ENCODE peak calls at places on chromosome 12, in four cellular contexts. R is GM23248, T is mesenchymal stem cell, K is NT2/D1. S is an unnamed sample. For H3K27me3, the result is how much of the 10 kb centered on the place peaks cover.

GRCh38 chr12:85872497-85873091 is 1.5 kb upstream of the NTS start:
- DNase-seq in R (peak), T (peak), K (peak), S (peak)

GRCh38 chr12:85923767-85924331 is 49.8 kb downstream of the NTS start:
- DNase-seq in K (no peak), R (peak), T (peak), S (peak)

GRCh38 chr12:131901431-131902331 is 7.3 kb downstream of the ULK1 start:
- DNase-seq in R (no peak), T (no peak), K (no peak), S (no peak)

GRCh38 chr12:13071305-13072280 is 27.4 kb downstream of the FAM234B start:
- DNase-seq in K (no peak), T (no peak), R (no peak), S (no peak)

GRCh38 chr12:73892181-73892580 is 645.5 kb upstream of the ATXN7L3B start:
- DNase-seq in K (no peak), T (peak), R (no peak), S (peak)

GRCh38 chr12:2291182-2291832 is 238.5 kb downstream of the CACNA1C start:
- DNase-seq in T (peak), K (peak), R (peak), S (peak)

GRCh38 chr12:24991209-24992049 is 42.5 kb upstream of the BCAT1 start:
- DNase-seq in T (peak), K (peak), R (peak), S (peak)

GRCh38 chr12:4910502-4911315 is 1.0 kb downstream of the KCNA1 start:
- DNase-seq in K (no peak), R (peak), T (no peak), S (peak)

GRCh38 chr12:59023861-59024424 is 103.6 kb upstream of the LRIG3 start:
- DNase-seq in K (no peak), R (peak), T (no peak), S (no peak)

GRCh38 chr12:104677441-104678089 is 220.8 kb downstream of the CHST11 start:
- DNase-seq in K (no peak), T (no peak), R (no peak), S (no peak)

GRCh38 chr12:79665488-79665887 is 25.3 kb downstream of the PAWR start:
- DNase-seq in K (no peak), R (no peak), T (peak), S (no peak)

GRCh38 chr12:71447691-71448660 is 8.4 kb downstream of the LGR5 start:
- DNase-seq in T (peak), R (no peak), K (no peak), S (peak)

GRCh38 chr12:133203344-133204263 is 22.3 kb downstream of the ZNF268 start:
- DNase-seq in R (peak), K (no peak), T (no peak), S (no peak)

GRCh38 chr12:112939761-112940357 is 1.6 kb downstream of the OAS3 start:
- DNase-seq in R (no peak), K (no peak), T (no peak), S (no peak)

GRCh38 chr12:24795699-24796385 is 153.1 kb downstream of the BCAT1 start:
- DNase-seq in T (peak), R (no peak), K (no peak), S (no peak)

GRCh38 chr12:107622005-107622404 is 63.6 kb upstream of the PWP1 start:
- DNase-seq in K (peak), T (no peak), R (peak), S (peak)

GRCh38 chr12:31257784-31258183 is 68.2 kb downstream of the SINHCAF start:
- DNase-seq in R (no peak), T (no peak), K (no peak), S (no peak)

GRCh38 chr12:10163084-10163483 is 8.8 kb downstream of the OLR1 start:
- DNase-seq in T (no peak), K (no peak), R (no peak), S (no peak)

GRCh38 chr12:100229876-100230275 is 29.3 kb downstream of the ACTR6 start:
- DNase-seq in T (peak), R (peak), K (no peak), S (peak)

GRCh38 chr12:93979189-93979588 is 169.2 kb upstream of the PLXNC1 start:
- DNase-seq in K (no peak), R (peak), T (no peak), S (peak)

GRCh38 chr12:101459642-101460346 is 15.3 kb upstream of the SPIC start:
- DNase-seq in R (peak), K (no peak), T (peak), S (peak)

GRCh38 chr12:88665051-88665450 is 84.8 kb upstream of the KITLG start:
- DNase-seq in R (peak), T (peak), K (no peak), S (no peak)

GRCh38 chr12:124909831-124910560 is 4.5 kb downstream of the UBC start:
- DNase-seq in T (peak), K (no peak), R (peak), S (peak)

GRCh38 chr12:124906606-124907261 is 7.7 kb downstream of the UBC start:
- DNase-seq in R (peak), T (peak), K (peak), S (peak)

GRCh38 chr12:124901003-124901402 is 13.4 kb downstream of the UBC start:
- DNase-seq in K (no peak), T (peak), R (no peak), S (no peak)

GRCh38 chr12:124902916-124903315 is 11.5 kb downstream of the UBC start:
- DNase-seq in T (no peak), R (no peak), K (no peak), S (no peak)

DNA sequence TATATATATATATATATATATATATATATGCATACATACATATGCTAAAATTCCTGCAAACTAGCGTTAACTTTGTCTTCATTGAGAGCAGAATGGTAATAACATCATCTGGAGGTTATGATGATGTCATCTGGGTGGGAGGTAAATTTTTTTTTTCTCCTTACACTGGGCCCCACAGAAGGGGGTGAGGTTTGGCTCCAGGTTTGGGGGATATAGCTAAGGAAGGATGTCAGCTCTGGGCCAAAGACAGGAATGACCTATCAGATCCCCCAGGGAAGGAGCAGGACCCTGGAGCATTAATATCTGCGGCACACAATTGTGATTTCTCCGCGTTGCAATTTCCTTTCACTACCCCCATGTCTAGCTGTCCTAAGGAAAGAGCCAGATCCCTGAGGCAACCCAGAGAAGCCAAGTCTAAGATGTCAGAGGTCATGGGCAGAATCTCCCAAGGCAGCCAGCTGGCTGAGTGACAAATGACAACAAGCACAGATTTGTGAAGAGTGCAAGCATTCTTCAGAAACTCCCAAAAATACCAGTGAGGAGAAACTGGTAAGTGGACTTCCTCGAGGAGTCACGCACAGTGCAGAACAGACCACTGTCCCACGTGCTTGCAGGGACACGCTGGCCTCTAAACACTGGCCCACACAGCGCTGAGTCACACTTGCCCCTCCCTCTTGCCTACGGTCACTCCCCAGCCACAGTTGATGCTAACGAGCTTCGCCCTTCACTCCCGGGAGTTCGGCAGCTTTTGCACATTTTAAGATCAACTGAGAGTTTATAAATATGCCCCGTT is 9.9 kb downstream of the UBC start:
- DNase-seq in R (peak), K (no peak), T (peak), S (peak)
- H3K4me3 ChIP-seq in R (peak), K (no peak), T (peak), S (peak)

GRCh38 chr12:20508362-20508761 is 140.0 kb downstream of the PDE3A start:
- DNase-seq in K (no peak), T (no peak), R (peak), S (peak)

GRCh38 chr12:20510811-20511210 is 142.5 kb downstream of the PDE3A start:
- DNase-seq in R (no peak), K (no peak), T (no peak), S (no peak)

GRCh38 chr12:20508962-20509361 is 140.6 kb downstream of the PDE3A start:
- DNase-seq in R (no peak), K (no peak), T (no peak), S (no peak)

GRCh38 chr12:20514598-20514997 is 146.3 kb downstream of the PDE3A start:
- DNase-seq in R (no peak), K (no peak), T (no peak), S (peak)

DNA sequence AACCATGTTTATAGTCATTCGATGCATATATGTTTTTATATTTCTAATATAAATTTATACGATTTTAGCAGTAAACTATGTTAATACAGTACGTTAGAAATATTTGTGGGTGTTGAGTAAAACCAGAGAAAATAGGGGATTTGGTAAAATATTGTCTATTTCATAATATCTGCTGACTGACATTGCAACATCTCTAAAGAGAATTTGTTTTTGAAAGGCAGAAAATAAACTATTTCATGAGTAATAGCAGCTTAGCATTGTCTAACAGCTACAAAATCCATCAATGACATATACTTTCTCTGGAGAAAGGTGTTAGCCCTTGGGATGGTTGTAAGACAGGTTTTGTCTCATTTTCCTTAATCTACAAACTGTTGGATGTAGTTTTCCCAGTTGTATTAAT is 144.9 kb downstream of the PDE3A start:
- DNase-seq in T (no peak), K (no peak), R (peak), S (peak)
- H3K27me3 ChIP-seq in T (under half), K (under half), R (under half), S (under half)

DNA sequence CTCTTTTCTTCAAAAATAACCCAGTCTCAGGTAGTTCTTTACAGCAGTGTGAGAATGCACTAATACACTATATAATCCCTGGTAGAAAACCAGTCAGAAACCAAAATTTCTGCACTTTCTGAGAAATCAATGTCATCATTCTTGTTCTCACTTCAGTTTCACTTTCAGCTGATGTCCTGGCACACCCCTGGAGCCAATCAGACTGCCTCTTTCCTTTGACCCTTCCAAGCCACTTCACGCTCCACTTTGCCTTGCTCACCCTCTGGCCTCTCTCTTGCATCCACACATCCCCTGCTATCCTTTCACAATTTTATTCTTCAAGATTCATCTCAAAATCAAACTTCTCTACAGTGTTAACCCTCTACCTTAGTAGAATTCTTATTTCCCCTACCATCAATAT is 181.1 kb downstream of the ASCL1 start:
- DNase-seq in R (no peak), T (no peak), K (no peak), S (no peak)
- H3K9ac ChIP-seq in R (no peak), T (no peak), K (no peak), S (no peak)

GRCh38 chr12:103495783-103496456 is at the start of gene C12orf42:
- DNase-seq in K (peak), T (peak), R (peak), S (peak)

GRCh38 chr12:103498990-103499389 is 3.2 kb upstream of the C12orf42 start:
- DNase-seq in T (no peak), R (no peak), K (no peak), S (no peak)

GRCh38 chr12:103494388-103494787 is 1.4 kb downstream of the C12orf42 start:
- DNase-seq in K (no peak), R (no peak), T (no peak), S (no peak)

GRCh38 chr12:103493199-103493598 is 2.6 kb downstream of the C12orf42 start:
- DNase-seq in T (no peak), R (no peak), K (no peak), S (no peak)

DNA sequence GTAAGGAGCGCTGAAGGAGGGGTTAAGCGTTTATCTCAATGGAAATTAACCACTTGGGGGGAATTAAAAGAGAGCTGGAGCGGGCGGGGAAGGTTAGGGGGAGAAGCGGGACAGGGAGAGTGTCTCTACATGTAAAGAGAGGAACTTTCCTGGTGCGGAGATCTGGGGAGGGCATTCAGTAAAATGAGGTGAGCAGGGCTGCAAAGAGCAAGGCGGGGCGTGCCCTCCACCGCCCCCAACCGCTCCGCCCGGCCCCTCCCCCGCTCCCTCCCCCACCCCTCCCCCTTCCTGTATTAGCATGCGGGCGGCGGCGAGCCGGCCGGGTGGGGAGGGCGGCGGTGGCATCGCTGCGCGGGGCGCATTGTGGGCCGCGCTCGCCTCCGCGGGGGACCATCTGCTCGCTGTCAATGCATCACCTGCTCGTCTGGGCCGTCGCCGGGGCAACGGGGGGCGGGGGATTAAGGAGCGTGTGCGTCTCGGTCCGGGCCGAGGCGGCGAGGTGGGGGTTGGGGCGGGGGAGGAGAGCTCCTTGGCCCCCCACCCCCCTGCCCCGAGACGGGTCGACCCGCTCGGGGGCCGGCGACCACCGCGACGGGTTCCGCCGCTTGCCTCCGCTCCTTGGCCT is 498 bp downstream of the C12orf42 start:
- DNase-seq in T (no peak), K (peak), R (no peak), S (no peak)
- H3K4me3 ChIP-seq in T (peak), K (peak), R (peak), S (peak)

GRCh38 chr12:55039761-55040160 is 20.0 kb downstream of the NEUROD4 start:
- DNase-seq in K (no peak), T (no peak), R (no peak), S (no peak)

GRCh38 chr12:55034218-55034617 is 14.4 kb downstream of the NEUROD4 start:
- DNase-seq in T (no peak), K (no peak), R (no peak), S (no peak)

GRCh38 chr12:55041651-55042050 is 21.9 kb downstream of the NEUROD4 start:
- DNase-seq in R (no peak), T (no peak), K (no peak), S (no peak)

GRCh38 chr12:55037349-55037748 is 17.6 kb downstream of the NEUROD4 start:
- DNase-seq in R (no peak), K (no peak), T (no peak), S (no peak)

DNA sequence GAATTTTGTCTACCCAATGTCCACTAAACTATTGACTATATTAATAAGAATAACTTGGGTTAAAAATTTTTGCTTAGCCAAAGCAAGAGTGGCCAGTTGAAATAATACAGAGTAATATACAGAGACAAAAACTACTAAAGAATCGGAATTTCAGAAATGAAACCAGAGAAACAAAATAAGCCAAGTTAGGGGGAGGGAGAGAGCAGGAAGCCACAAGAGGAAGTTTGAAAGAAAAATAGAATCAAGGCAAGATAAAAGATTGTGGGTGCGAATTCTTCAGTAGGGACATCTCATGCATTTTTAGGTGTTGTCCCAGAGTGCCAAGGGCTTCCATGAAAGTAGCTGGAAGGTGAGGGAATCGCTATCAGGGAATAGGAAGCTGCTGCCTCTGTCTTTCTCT is 16.6 kb downstream of the NEUROD4 start:
- DNase-seq in R (no peak), T (no peak), K (no peak), S (no peak)
- H3K27me3 ChIP-seq in R (under half), T (under half), K (under half), S (under half)

GRCh38 chr12:110744176-110744575 is 1.5 kb upstream of the PPP1CC start:
- DNase-seq in R (peak), K (no peak), T (no peak), S (peak)
- H3K9ac ChIP-seq in R (no peak), K (peak), T (no peak), S (peak)

GRCh38 chr12:20212036-20212435 is 156.3 kb upstream of the PDE3A start:
- DNase-seq in R (peak), T (peak), K (no peak), S (peak)
- H3K4me3 ChIP-seq in R (no peak), T (peak), K (no peak), S (peak)

DNA sequence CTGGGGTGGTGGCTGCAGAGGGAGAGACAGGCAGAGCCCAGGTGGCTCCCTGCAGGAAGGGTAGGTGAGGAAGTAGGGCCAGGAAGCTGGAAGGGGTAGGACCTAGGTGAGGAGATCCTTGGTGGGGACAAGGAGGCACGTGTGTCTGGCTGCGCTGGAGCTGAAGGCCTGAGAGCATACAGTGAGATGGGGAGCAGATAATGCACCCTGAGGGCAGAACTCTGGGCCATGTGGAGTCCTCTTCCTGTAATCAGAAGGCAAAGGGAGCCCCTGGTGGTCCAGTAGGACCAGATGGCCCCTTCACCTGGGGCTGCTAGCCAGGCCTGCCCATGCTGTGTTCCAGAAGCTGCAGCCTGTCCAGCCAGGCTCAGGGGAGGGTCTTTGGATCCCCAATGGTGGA is 15.3 kb upstream of the KRT80 start:
- DNase-seq in T (no peak), K (no peak), R (no peak), S (no peak)
- H3K27me3 ChIP-seq in T (under half), K (under half), R (under half), S (under half)

DNA sequence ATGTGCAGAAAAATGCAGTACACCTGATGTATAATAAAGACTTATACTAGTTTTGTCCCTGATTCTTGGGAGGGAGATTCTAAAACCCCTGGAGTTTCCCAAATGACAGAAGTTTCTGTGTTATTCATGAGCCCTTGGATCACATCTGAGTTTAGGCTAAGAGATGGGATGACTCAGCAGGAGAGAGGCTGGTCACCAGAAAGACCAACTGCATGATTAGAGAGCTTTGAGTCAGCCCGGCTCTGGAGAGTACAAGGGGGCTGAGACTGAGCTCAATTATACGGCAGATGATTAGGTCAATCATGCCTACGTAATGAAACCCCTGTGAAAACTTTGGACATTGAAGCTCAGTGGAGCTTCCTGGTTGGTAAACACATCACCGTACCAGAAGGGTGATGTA is 174.2 kb downstream of the SSPN start:
- DNase-seq in R (peak), T (peak), K (no peak), S (peak)
- H3K9ac ChIP-seq in R (peak), T (peak), K (no peak), S (no peak)

GRCh38 chr12:6450869-6451347 is 934 bp upstream of the TAPBPL start:
- DNase-seq in K (peak), R (no peak), T (no peak), S (peak)
- H3K4me3 ChIP-seq in K (peak), R (peak), T (peak), S (peak)